ENCODE peak calls at places on chromosomes 16 and 17, in nine cellular contexts. W, C, V, E, S, K, F, H and D are unnamed samples.

GRCh38 chr17:7219812-7220592 is at the start of the genes ACADVL and DLG4:
- DNase-seq in S (peak; percentile 14), W (peak; percentile 80), V (peak; percentile 90), K (peak; percentile 78), C (peak; percentile 72), E (no peak), F (peak; percentile 92), H (peak; percentile 95), D (peak; percentile 87)

GRCh38 chr17:32518856-32519768 is 32.3 kb downstream of the CDK5R1 start:
- DNase-seq in H (peak; percentile 65), F (no peak), C (peak; percentile 83), W (peak; percentile 69), K (peak; percentile 58), S (peak; percentile 36), E (no peak), V (peak; percentile 71), D (peak; percentile 84)

GRCh38 chr17:69015631-69016030 is 45.1 kb downstream of the ABCA9 start:
- DNase-seq in K (no peak), F (no peak), H (no peak), V (no peak), W (no peak), S (no peak), E (no peak), C (no peak), D (no peak)

GRCh38 chr16:4214215-4214621 is 27.7 kb downstream of the SRL start:
- DNase-seq in V (no peak), H (peak; percentile 81), K (no peak), C (no peak), W (no peak), F (no peak), S (no peak), E (no peak), D (peak; percentile 61)

GRCh38 chr17:52357855-52358254 is 199.3 kb upstream of the CA10 start:
- DNase-seq in S (no peak), E (no peak), K (no peak), F (no peak), H (no peak), W (no peak), V (no peak), C (no peak), D (no peak)

GRCh38 chr17:54944796-54945195 is 23.7 kb downstream of the COX11 start:
- DNase-seq in W (no peak), K (no peak), E (no peak), S (no peak), V (no peak), C (no peak), H (no peak), F (no peak), D (no peak)

GRCh38 chr16:10906914-10907756 is 30.1 kb downstream of the CIITA start:
- DNase-seq in H (peak; percentile 80), C (no peak), V (no peak), S (no peak), F (peak; percentile 56), W (no peak), E (no peak), K (no peak), D (no peak)

GRCh38 chr16:56423584-56424403 is 1.6 kb downstream of the AMFR start:
- DNase-seq in F (no peak), K (no peak), V (peak; percentile 67), E (no peak), W (peak; percentile 14), S (no peak), H (no peak), C (no peak), D (no peak)

GRCh38 chr16:53968896-53969295 is 264.9 kb downstream of the FTO start:
- DNase-seq in W (no peak), V (no peak), H (no peak), K (no peak), C (no peak), S (no peak), F (no peak), E (no peak), D (no peak)

GRCh38 chr16:13419589-13419988 is 500.4 kb upstream of the ERCC4 start:
- DNase-seq in W (no peak), S (no peak), V (no peak), K (no peak), F (no peak), E (no peak), H (no peak), C (no peak), D (no peak)

GRCh38 chr17:9845306-9845705 is 19.6 kb downstream of the GLP2R start:
- DNase-seq in W (no peak), K (no peak), E (no peak), V (no peak), S (no peak), F (no peak), C (no peak), H (no peak), D (no peak)

GRCh38 chr17:39150795-39151679 is at the start of gene PLXDC1:
- DNase-seq in C (no peak), E (no peak), H (no peak), F (no peak), W (peak; percentile 0), S (no peak), K (no peak), V (peak; percentile 61), D (no peak)

GRCh38 chr17:3030096-3030495 is 33.3 kb downstream of the OR1D5 start:
- DNase-seq in C (no peak), F (no peak), S (no peak), V (no peak), W (no peak), H (peak; percentile 37), K (no peak), E (peak; percentile 32), D (peak; percentile 21)

GRCh38 chr17:1515640-1516402 is 591 bp downstream of the INPP5K start:
- DNase-seq in S (no peak), K (peak; percentile 19), C (no peak), E (peak; percentile 83), F (no peak), W (peak; percentile 72), V (peak; percentile 77), H (peak; percentile 83), D (peak; percentile 89)